ENCODE peak calls at places on chromosomes 1 and 21, in five cellular contexts. V is fibroblast of mammary gland, H is H7, Z is RWPE2, A is stomach. T is an unnamed sample.
A peak's percentile ranks its signal among the peaks of the same experiment; 100 is the strongest.

GRCh38 chr1:227952374-227953021 is 4.8 kb upstream of the WNT9A start:
- DNase-seq in V (no peak), H (peak; percentile 34), Z (peak; percentile 8), A (peak; percentile 16), T (no peak)

GRCh38 chr1:17056586-17056985 is 2.8 kb upstream of the SDHB start:
- DNase-seq in V (no peak), H (no peak), Z (no peak), A (no peak), T (no peak)

GRCh38 chr1:72166426-72166825 is 115.9 kb downstream of the NEGR1 start:
- DNase-seq in V (no peak), H (no peak), Z (no peak), A (no peak), T (no peak)

GRCh38 chr1:46394108-46394871 is at the start of gene FAAH:
- DNase-seq in V (peak; percentile 38), H (peak; percentile 94), Z (no peak), A (peak; percentile 80), T (no peak)

GRCh38 chr21:29078884-29079765 is 5.7 kb upstream of the CCT8 start:
- DNase-seq in V (peak; percentile 31), H (no peak), Z (no peak), A (no peak), T (peak; percentile 81)

GRCh38 chr1:117613249-117613968 is 7.6 kb downstream of the TENT5C start:
- DNase-seq in V (peak; percentile 22), H (no peak), Z (no peak), A (no peak), T (peak; percentile 91)

GRCh38 chr1:231971397-231972233 is 345.0 kb downstream of the DISC1 start:
- DNase-seq in V (peak; percentile 10), H (no peak), Z (no peak), A (no peak), T (no peak)

GRCh38 chr1:58901008-58901407 is 117.2 kb upstream of the JUN start:
- DNase-seq in V (no peak), H (no peak), Z (no peak), A (no peak), T (no peak)

GRCh38 chr1:25927541-25928265 is 21.5 kb upstream of the STMN1 start:
- DNase-seq in V (no peak), H (no peak), Z (no peak), A (no peak), T (no peak)

GRCh38 chr21:38351961-38352521 is 95.2 kb downstream of the KCNJ15 start:
- DNase-seq in V (peak; percentile 93), H (peak; percentile 36), Z (no peak), A (no peak), T (no peak)

GRCh38 chr1:44010935-44011610 is 19.7 kb downstream of the CCDC24 start:
- DNase-seq in V (no peak), H (peak; percentile 62), Z (no peak), A (no peak), T (no peak)

GRCh38 chr1:234934611-234935033 is 194.0 kb downstream of the TOMM20 start:
- DNase-seq in V (peak; percentile 81), H (no peak), Z (no peak), A (no peak), T (no peak)

GRCh38 chr1:109785446-109786106 is 21.9 kb upstream of the EPS8L3 start:
- DNase-seq in V (no peak), H (peak; percentile 12), Z (peak; percentile 15), A (peak; percentile 13), T (no peak)

GRCh38 chr21:39714331-39714730 is 30.7 kb upstream of the IGSF5 start:
- DNase-seq in V (no peak), H (no peak), Z (no peak), A (no peak), T (no peak)

GRCh38 chr1:231216515-231216914 is 24.5 kb upstream of the GNPAT start:
- DNase-seq in V (no peak), H (peak; percentile 69), Z (no peak), A (peak; percentile 49), T (no peak)

GRCh38 chr1:80181418-80181817 is 1174.9 kb upstream of the ADGRL4 start:
- DNase-seq in V (no peak), H (peak; percentile 7), Z (no peak), A (no peak), T (no peak)

GRCh38 chr1:170881268-170882265 is 53.8 kb upstream of the MROH9 start:
- DNase-seq in V (peak; percentile 73), H (no peak), Z (no peak), A (no peak), T (peak; percentile 32)

GRCh38 chr1:198966519-198966918 is 327.7 kb downstream of the PTPRC start:
- DNase-seq in V (no peak), H (no peak), Z (no peak), A (no peak), T (no peak)

GRCh38 chr1:223819730-223820514 is 25.8 kb downstream of the TP53BP2 start:
- DNase-seq in V (peak; percentile 60), H (no peak), Z (no peak), A (no peak), T (no peak)

GRCh38 chr1:2778220-2778592 is 23.3 kb downstream of the TTC34 start:
- DNase-seq in V (no peak), H (peak; percentile 32), Z (no peak), A (no peak), T (no peak)

GRCh38 chr1:89887270-89887669 is 66.4 kb downstream of the LRRC8D start:
- DNase-seq in V (peak; percentile 61), H (no peak), Z (no peak), A (no peak), T (no peak)

GRCh38 chr1:192559115-192560006 is 16.2 kb upstream of the RGS1 start:
- DNase-seq in V (peak; percentile 99), H (no peak), Z (no peak), A (no peak), T (no peak)
- H3K4me3 ChIP-seq in V (peak overlapping the region; percentile 18), H (no peak overlapping the region), Z (no peak overlapping the region), A (no peak overlapping the region), T (no peak overlapping the region)

GRCh38 chr1:152415454-152416227 is 1.6 kb upstream of the CRNN start:
- DNase-seq in V (no peak), H (no peak), Z (no peak), A (no peak), T (no peak)

GRCh38 chr1:152419917-152420316 is 5.9 kb upstream of the CRNN start:
- DNase-seq in V (no peak), H (no peak), Z (no peak), A (no peak), T (no peak)
- H3K4me3 ChIP-seq in V (no peak overlapping the region), H (no peak overlapping the region), Z (no peak overlapping the region), A (no peak overlapping the region), T (no peak overlapping the region)

DNA sequence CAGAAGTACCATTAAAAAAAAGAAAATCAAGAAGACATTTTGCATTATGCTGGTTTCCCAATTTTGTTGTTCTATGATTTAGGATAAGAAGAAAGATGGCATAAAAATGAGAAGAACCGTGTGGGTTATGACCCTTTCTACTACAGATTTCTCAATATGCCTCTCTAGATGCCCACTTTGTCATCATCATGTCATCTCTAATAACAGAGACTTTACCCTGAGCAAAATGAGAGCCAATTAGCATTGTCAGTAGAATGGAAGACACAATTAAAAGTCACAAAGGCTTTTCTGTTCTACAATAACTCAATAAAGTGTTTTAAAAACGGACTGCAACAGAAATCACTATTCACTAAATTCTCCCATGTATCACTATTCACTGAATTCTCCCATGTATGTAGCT is 85.5 kb downstream of the RAB3GAP2 start:
- DNase-seq in V (no peak), H (no peak), Z (no peak), A (no peak), T (no peak)
- H3K4me3 ChIP-seq in V (no peak overlapping the region), H (no peak overlapping the region), Z (no peak overlapping the region), A (no peak overlapping the region), T (no peak overlapping the region)

DNA sequence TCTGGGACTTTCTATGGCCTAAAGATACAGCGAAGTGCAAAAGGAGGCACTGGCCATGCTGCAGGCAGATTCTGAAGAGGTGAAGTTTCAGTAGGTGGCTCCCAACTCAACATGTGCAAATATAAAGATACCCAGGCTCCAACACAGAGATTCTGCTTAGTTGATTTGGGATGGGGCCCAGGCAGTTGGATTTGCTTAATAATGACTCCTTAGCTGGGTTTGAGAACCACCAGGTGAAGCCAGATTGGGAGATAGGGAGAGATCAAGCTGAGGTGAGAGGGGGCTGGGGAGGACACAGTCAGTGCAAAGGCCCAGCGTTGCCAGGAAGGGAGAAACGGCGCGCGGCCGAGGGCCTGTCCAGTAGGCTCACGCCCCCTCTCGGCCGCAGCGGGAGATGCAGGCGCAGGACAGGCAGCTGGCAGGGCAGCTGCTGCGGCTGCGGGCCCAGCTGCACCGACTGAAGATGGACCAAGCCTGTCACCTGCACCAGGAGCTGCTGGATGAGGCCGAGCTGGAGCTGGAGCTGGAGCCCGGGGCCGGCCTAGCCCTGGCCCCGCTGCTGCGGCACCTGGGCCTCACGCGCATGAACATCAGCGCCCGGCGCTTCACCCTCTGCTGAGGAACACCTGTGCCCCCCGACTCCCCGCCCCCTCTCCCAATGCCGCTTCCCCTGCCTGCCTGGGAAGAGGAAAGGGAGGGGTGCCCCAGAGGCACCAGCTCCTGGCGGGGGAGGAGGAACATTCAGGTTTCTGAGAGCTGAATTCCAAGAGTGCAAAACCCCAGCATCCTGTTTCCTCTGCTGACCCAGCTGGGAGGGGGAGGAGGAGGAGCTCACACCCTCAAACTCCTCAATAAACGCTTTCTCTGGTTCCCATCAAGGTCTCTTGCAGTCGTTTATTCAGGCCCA is 1.2 kb downstream of the FAM167B start:
- DNase-seq in V (peak; percentile 63), H (peak; percentile 97), Z (peak; percentile 77), A (peak; percentile 92), T (peak; percentile 83)
- H3K4me3 ChIP-seq in V (no peak overlapping the region), H (peak overlapping the region; percentile 46), Z (no peak overlapping the region), A (peak overlapping the region; percentile 10), T (peak overlapping the region; percentile 43)

DNA sequence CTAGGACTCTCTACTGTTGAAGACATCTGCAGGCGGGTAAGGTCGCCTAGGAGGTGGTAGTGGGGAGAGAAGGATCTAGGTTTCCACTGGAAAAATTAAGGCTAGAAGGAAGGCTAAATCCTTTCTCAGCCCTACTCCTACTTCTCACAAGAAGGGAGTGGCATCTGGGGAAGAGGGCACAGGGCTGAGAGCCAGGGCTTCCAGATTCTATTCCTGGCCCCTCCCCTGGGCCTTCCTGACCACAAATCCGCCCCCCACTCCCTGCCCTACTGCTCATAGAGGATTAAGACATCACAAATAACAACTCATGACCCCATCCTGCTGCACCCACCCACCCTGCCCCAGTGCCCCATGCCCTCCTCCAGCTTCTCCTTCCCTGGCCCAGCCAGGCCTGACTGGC is 2.5 kb downstream of the PHLDA3 start:
- DNase-seq in V (peak; percentile 81), H (no peak), Z (no peak), A (peak; percentile 54), T (no peak)
- H3K4me3 ChIP-seq in V (peak overlapping the region; percentile 96), H (no peak overlapping the region), Z (peak overlapping the region; percentile 88), A (peak overlapping the region; percentile 71), T (no peak overlapping the region)

GRCh38 chr1:244205906-244206305 is 154.8 kb downstream of the ZBTB18 start:
- DNase-seq in V (no peak), H (no peak), Z (no peak), A (no peak), T (no peak)

GRCh38 chr1:244209955-244210354 is 158.9 kb downstream of the ZBTB18 start:
- DNase-seq in V (no peak), H (no peak), Z (no peak), A (no peak), T (no peak)

GRCh38 chr1:244207042-244207934 is 156.2 kb downstream of the ZBTB18 start:
- DNase-seq in V (peak; percentile 38), H (no peak), Z (no peak), A (no peak), T (no peak)

GRCh38 chr1:244205171-244205570 is 154.1 kb downstream of the ZBTB18 start:
- DNase-seq in V (no peak), H (no peak), Z (no peak), A (no peak), T (no peak)

GRCh38 chr1:244207935-244208244 is 156.8 kb downstream of the ZBTB18 start:
- DNase-seq in V (peak; percentile 48), H (no peak), Z (no peak), A (no peak), T (no peak)
- H3K4me3 ChIP-seq in V (no peak overlapping the region), H (no peak overlapping the region), Z (no peak overlapping the region), A (no peak overlapping the region), T (no peak overlapping the region)